ENCODE peak calls at places on chromosomes 2 and 18, in seven cellular contexts. Z, N, B, H, T, O and P are unnamed samples. For H3K4me1, the result is how much of the 10 kb centered on the place peaks cover.

GRCh38 chr2:54519841-54520459 is 63.8 kb downstream of the SPTBN1 start:
- DNase-seq in O (no peak), N (no peak), Z (no peak), T (no peak), B (no peak), H (no peak), P (no peak)

GRCh38 chr2:29105375-29105774 is 9.8 kb upstream of the CLIP4 start:
- DNase-seq in H (no peak), B (no peak), Z (no peak), N (peak), O (no peak), T (no peak), P (no peak)

GRCh38 chr2:174334781-174335604 is at the start of gene SP9:
- DNase-seq in B (no peak), N (peak), Z (no peak), H (no peak), O (peak), T (peak), P (peak)

GRCh38 chr18:10025756-10026290 is 112.0 kb downstream of the VAPA start:
- DNase-seq in O (no peak), B (no peak), N (no peak), Z (no peak), T (no peak), H (peak), P (no peak)

GRCh38 chr2:222693837-222694236 is 22.4 kb downstream of the MOGAT1 start:
- DNase-seq in T (no peak), Z (no peak), H (no peak), N (peak), B (no peak), O (no peak), P (no peak)

GRCh38 chr2:10433948-10434884 is 13.9 kb downstream of the ODC1 start:
- DNase-seq in O (no peak), N (no peak), B (no peak), T (no peak), Z (no peak), H (no peak), P (no peak)

GRCh38 chr2:20486571-20486970 is 39.7 kb downstream of the RHOB start:
- DNase-seq in N (no peak), Z (no peak), H (peak), B (no peak), O (no peak), T (no peak), P (no peak)

GRCh38 chr2:137168564-137168963 is 403.2 kb downstream of the THSD7B start:
- DNase-seq in B (no peak), T (no peak), N (no peak), Z (no peak), O (no peak), H (no peak), P (no peak)

GRCh38 chr2:172328103-172328835 is 99.1 kb upstream of the ITGA6 start:
- DNase-seq in Z (no peak), O (no peak), N (no peak), B (no peak), T (no peak), H (no peak), P (no peak)

GRCh38 chr2:99682280-99683060 is 192.7 kb upstream of the REV1 start:
- DNase-seq in B (no peak), N (no peak), Z (no peak), O (peak), T (no peak), H (no peak), P (no peak)

GRCh38 chr2:119638891-119639539 is 40.0 kb upstream of the TMEM177 start:
- DNase-seq in O (peak), B (no peak), T (no peak), H (no peak), N (no peak), Z (no peak), P (no peak)

GRCh38 chr2:144711546-144712276 is 191.8 kb upstream of the ZEB2 start:
- DNase-seq in O (no peak), Z (no peak), N (no peak), T (no peak), H (no peak), B (no peak), P (no peak)

GRCh38 chr18:51537487-51537886 is 340.0 kb upstream of the MEX3C start:
- DNase-seq in Z (peak), O (no peak), B (no peak), T (no peak), H (no peak), N (peak), P (no peak)

GRCh38 chr2:119703526-119703925 is 24.5 kb downstream of the TMEM177 start:
- DNase-seq in H (no peak), T (no peak), O (no peak), N (no peak), Z (no peak), B (no peak), P (no peak)

GRCh38 chr2:241064802-241065354 is 37.2 kb downstream of the MTERF4 start:
- DNase-seq in N (no peak), H (no peak), O (no peak), T (no peak), Z (no peak), B (no peak), P (no peak)

GRCh38 chr2:181774601-181775179 is 94.4 kb upstream of the NEUROD1 start:
- DNase-seq in N (peak), B (no peak), O (no peak), Z (no peak), T (no peak), H (no peak), P (no peak)

GRCh38 chr2:7510353-7510752 is 593.1 kb downstream of the RNF144A start:
- DNase-seq in T (no peak), Z (no peak), B (no peak), H (no peak), O (no peak), N (peak), P (no peak)

GRCh38 chr2:238382381-238382781 is 44.3 kb upstream of the ASB1 start:
- DNase-seq in H (no peak), N (no peak), B (no peak), O (no peak), Z (no peak), T (no peak), P (no peak)

GRCh38 chr2:191501390-191502168 is 176.4 kb upstream of the NABP1 start:
- DNase-seq in O (no peak), B (no peak), N (peak), Z (no peak), T (no peak), H (no peak), P (peak)

GRCh38 chr2:240479561-240479960 is 44.1 kb downstream of the GPC1 start:
- DNase-seq in H (no peak), N (no peak), O (no peak), B (peak), Z (no peak), T (no peak), P (no peak)

GRCh38 chr2:80111185-80111584 is 193.4 kb downstream of the LRRTM1 start:
- DNase-seq in T (no peak), O (no peak), Z (no peak), N (no peak), B (no peak), H (no peak), P (no peak)

GRCh38 chr2:240184198-240184590 is 43.7 kb upstream of the OTOS start:
- DNase-seq in H (no peak), T (no peak), N (no peak), Z (no peak), B (no peak), O (no peak), P (no peak)

GRCh38 chr2:191266201-191266600 is 21.0 kb downstream of the MYO1B start:
- DNase-seq in O (no peak), H (no peak), N (no peak), Z (no peak), T (no peak), B (no peak), P (no peak)

GRCh38 chr2:142989276-142990204 is 112.1 kb downstream of the KYNU start:
- DNase-seq in N (peak), B (no peak), Z (no peak), T (peak), O (no peak), H (no peak), P (no peak)

GRCh38 chr18:74092922-74093321 is 54.7 kb downstream of the FBXO15 start:
- DNase-seq in H (no peak), Z (no peak), T (no peak), O (no peak), N (no peak), B (no peak), P (no peak)

GRCh38 chr2:167592441-167592840 is 655.0 kb downstream of the STK39 start:
- DNase-seq in T (no peak), B (no peak), H (no peak), O (no peak), Z (no peak), N (no peak), P (no peak)

GRCh38 chr2:61018319-61018750 is 280 bp upstream of the PUS10 start:
- DNase-seq in B (no peak), T (no peak), H (no peak), O (no peak), N (no peak), Z (no peak), P (no peak)

GRCh38 chr18:44920441-44920840 is 239.8 kb downstream of the SETBP1 start:
- DNase-seq in N (no peak), B (no peak), O (no peak), Z (no peak), T (no peak), H (no peak), P (no peak)

GRCh38 chr2:12970861-12971260 is 254.1 kb downstream of the TRIB2 start:
- DNase-seq in N (no peak), B (no peak), T (no peak), O (no peak), Z (no peak), H (no peak), P (peak)

GRCh38 chr2:8448822-8449577 is 232.9 kb upstream of the ID2 start:
- DNase-seq in O (no peak), B (no peak), T (no peak), N (no peak), Z (no peak), H (no peak), P (no peak)

GRCh38 chr2:112705576-112705975 is 15.2 kb upstream of the NT5DC4 start:
- DNase-seq in B (no peak), O (no peak), N (no peak), Z (no peak), T (no peak), H (no peak), P (no peak)

GRCh38 chr2:207635468-207636200 is 10.4 kb upstream of the METTL21A start:
- DNase-seq in N (peak), O (no peak), H (no peak), Z (no peak), T (no peak), B (no peak), P (no peak)

GRCh38 chr2:36035137-36035536 is 320.4 kb upstream of the CRIM1 start:
- DNase-seq in H (no peak), Z (no peak), T (no peak), O (no peak), N (no peak), B (no peak), P (no peak)

GRCh38 chr2:36031476-36031875 is 324.1 kb upstream of the CRIM1 start:
- DNase-seq in T (no peak), N (no peak), Z (no peak), O (no peak), B (no peak), H (no peak), P (no peak)

DNA sequence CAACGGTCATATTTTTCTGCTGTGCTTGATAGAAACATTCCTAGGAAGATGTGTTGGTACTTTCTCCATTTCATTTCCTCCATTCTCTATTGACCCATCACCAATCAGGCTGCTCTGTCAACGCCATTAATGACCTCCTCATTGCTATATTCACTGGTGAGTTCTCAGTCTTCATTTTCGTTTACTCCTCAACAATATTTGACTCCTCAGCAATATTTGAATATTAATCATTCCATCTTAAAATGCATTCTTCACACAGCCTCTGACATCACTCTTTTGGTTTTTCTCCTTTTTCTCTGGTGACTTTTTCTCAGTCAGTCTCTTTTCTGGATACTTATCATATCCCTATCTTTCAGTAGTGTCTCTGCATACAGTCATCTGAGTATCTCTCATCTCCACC is 323.5 kb upstream of the CRIM1 start:
- DNase-seq in T (no peak), Z (no peak), H (no peak), N (no peak), O (no peak), B (no peak), P (no peak)
- H3K4me1 ChIP-seq in T (under half), Z (under half), H (under half), N (under half), O (under half), B (under half), P (under half)

GRCh38 chr18:77052297-77052645 is 80.3 kb downstream of the MBP start:
- DNase-seq in Z (no peak), T (no peak), O (no peak), H (no peak), N (no peak), B (no peak), P (no peak)
- H3K4me1 ChIP-seq in Z (under half), T (half or more), O (under half), H (under half), N (under half), B (under half), P (under half)

GRCh38 chr2:86185517-86186212 is 9.6 kb downstream of the IMMT start:
- DNase-seq in B (no peak), T (peak), N (no peak), H (no peak), Z (no peak), O (no peak), P (no peak)

GRCh38 chr2:86193901-86194567 is 1.2 kb downstream of the IMMT start:
- DNase-seq in Z (no peak), H (no peak), B (no peak), T (no peak), N (peak), O (no peak), P (no peak)

GRCh38 chr2:86186431-86186830 is 8.8 kb downstream of the IMMT start:
- DNase-seq in Z (no peak), N (no peak), O (no peak), T (no peak), H (no peak), B (no peak), P (no peak)

GRCh38 chr2:86194751-86195054 is 559 bp downstream of the IMMT start:
- DNase-seq in Z (peak), B (peak), N (no peak), T (no peak), H (no peak), O (no peak), P (no peak)

GRCh38 chr2:86189782-86190416 is 5.4 kb downstream of the IMMT start:
- DNase-seq in T (no peak), Z (no peak), B (no peak), N (no peak), O (no peak), H (no peak), P (no peak)
- H3K4me1 ChIP-seq in T (half or more), Z (under half), B (under half), N (under half), O (under half), H (under half), P (under half)

DNA sequence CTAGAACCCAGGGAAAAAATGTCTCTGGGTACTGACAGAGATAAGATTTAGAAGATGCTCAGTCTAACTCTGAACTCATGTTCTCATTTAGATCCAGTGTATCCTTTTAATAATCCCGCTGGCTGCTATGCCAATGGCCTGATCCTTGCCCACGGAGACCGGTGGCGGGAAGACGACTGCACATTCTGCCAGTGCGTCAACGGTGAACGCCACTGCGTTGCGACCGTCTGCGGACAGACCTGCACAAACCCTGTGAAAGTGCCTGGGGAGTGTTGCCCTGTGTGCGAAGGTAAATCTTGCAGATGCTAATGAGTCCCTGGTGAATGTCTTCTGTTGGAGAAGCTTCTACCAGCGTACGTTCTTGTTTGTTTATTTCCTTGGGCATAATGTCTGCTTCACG is 118.6 kb downstream of the FEZ2 start:
- DNase-seq in T (no peak), B (no peak), H (no peak), Z (no peak), O (no peak), N (no peak), P (no peak)
- H3K4me1 ChIP-seq in T (under half), B (under half), H (under half), Z (under half), O (under half), N (half or more), P (half or more)